ENCODE peak calls at places on chromosomes 2 and 18, in ten cellular contexts. B is stomach, K is adrenal gland, X is uterus, Y is A549, P is Peyer's patch, Z is HepG2, O is tibial nerve, H is K562, S is body of pancreas. M is an unnamed sample.

GRCh38 chr2:224958466-224958857 is 83.8 kb downstream of the DOCK10 start:
- DNase-seq in B (no peak), K (no peak), X (no peak), Y (no peak), P (no peak), Z (no peak), O (no peak), H (no peak), S (no peak), M (no peak)

GRCh38 chr2:23361185-23361584 is 23.8 kb upstream of the KLHL29 start:
- DNase-seq in B (no peak), K (no peak), X (no peak), Y (no peak), P (no peak), Z (no peak), O (no peak), H (no peak), S (no peak), M (no peak)

GRCh38 chr2:47346-48218 is 1.3 kb upstream of the FAM110C start:
- DNase-seq in B (no peak), K (no peak), X (peak), Y (no peak), P (no peak), Z (no peak), O (no peak), H (no peak), S (peak), M (no peak)

GRCh38 chr2:236014408-236015131 is 153.6 kb downstream of the GBX2 start:
- DNase-seq in B (no peak), K (no peak), X (no peak), Y (no peak), P (no peak), Z (no peak), O (no peak), H (no peak), S (no peak), M (no peak)

GRCh38 chr2:79876430-79876829 is 363.6 kb downstream of the CTNNA2 start:
- DNase-seq in B (no peak), K (no peak), X (no peak), Y (no peak), P (no peak), Z (peak), O (no peak), H (no peak), S (peak), M (no peak)

GRCh38 chr2:236136483-236136882 is 31.7 kb downstream of the GBX2 start:
- DNase-seq in B (no peak), K (no peak), X (no peak), Y (no peak), P (no peak), Z (no peak), O (no peak), H (no peak), S (no peak), M (no peak)

GRCh38 chr2:192500550-192501200 is 305.9 kb upstream of the TMEFF2 start:
- DNase-seq in B (no peak), K (no peak), X (no peak), Y (no peak), P (no peak), Z (no peak), O (no peak), H (no peak), S (no peak), M (no peak)

GRCh38 chr2:219559156-219559915 is 12.0 kb downstream of the OBSL1 start:
- DNase-seq in B (no peak), K (no peak), X (no peak), Y (no peak), P (no peak), Z (no peak), O (no peak), H (no peak), S (no peak), M (no peak)

GRCh38 chr2:33136570-33136969 is 189.8 kb downstream of the LTBP1 start:
- DNase-seq in B (no peak), K (no peak), X (no peak), Y (no peak), P (no peak), Z (no peak), O (no peak), H (no peak), S (no peak), M (no peak)

GRCh38 chr2:56184500-56184996 is 758 bp downstream of the CCDC85A start:
- DNase-seq in B (no peak), K (no peak), X (peak), Y (peak), P (no peak), Z (no peak), O (no peak), H (peak), S (peak), M (peak)

GRCh38 chr2:103464831-103465230 is 703.0 kb downstream of the TMEM182 start:
- DNase-seq in B (no peak), K (no peak), X (no peak), Y (no peak), P (no peak), Z (no peak), O (no peak), H (no peak), S (no peak), M (no peak)

GRCh38 chr2:210863283-210863682 is 306.9 kb downstream of the CPS1 start:
- DNase-seq in B (no peak), K (no peak), X (no peak), Y (no peak), P (no peak), Z (no peak), O (no peak), H (no peak), S (no peak), M (no peak)

GRCh38 chr2:137718786-137719185 is 245.5 kb upstream of the HNMT start:
- DNase-seq in B (no peak), K (no peak), X (no peak), Y (no peak), P (no peak), Z (no peak), O (no peak), H (no peak), S (no peak), M (no peak)

GRCh38 chr2:176136375-176137248 is 7.1 kb downstream of the HOXD8 start:
- DNase-seq in B (no peak), K (peak), X (peak), Y (no peak), P (no peak), Z (no peak), O (no peak), H (no peak), S (no peak), M (no peak)

GRCh38 chr18:50694147-50694546 is 125.7 kb downstream of the MRO start:
- DNase-seq in B (no peak), K (no peak), X (no peak), Y (no peak), P (no peak), Z (no peak), O (no peak), H (no peak), S (no peak), M (no peak)

DNA sequence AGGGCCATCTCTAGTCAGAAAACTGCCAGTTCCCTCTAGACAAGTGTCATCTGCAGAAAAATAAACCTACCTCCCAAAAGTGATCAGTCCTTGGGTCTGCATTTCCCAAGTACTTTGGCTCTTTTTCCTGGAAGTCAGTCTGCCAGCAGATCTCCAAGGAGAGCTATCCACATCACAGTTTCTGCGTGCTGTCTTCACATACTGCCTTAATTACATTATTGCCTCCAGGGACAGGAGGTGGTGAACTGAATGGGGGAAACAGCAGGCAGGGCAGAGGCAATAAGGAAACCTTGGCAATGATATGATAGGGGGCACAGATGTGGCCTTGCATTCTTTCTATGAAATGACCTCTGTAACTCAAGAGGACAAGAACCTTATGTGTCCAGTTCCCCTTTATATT is 105.9 kb upstream of the SIX2 start:
- DNase-seq in B (no peak), K (no peak), X (no peak), Y (no peak), P (no peak), Z (no peak), O (no peak), H (no peak), S (no peak), M (peak)
- H3K27ac ChIP-seq in B (no peak), K (no peak), X (no peak), Y (no peak), P (no peak), Z (no peak), O (no peak), H (no peak), S (no peak), M (no peak)

GRCh38 chr2:64839844-64840243 is 149.4 kb upstream of the SLC1A4 start:
- DNase-seq in B (no peak), K (no peak), X (no peak), Y (no peak), P (peak), Z (no peak), O (no peak), H (no peak), S (no peak), M (no peak)
- TF ChIP-seq POLR2A in B (no peak), K (no peak), X (no peak), Y (no peak), P (no peak), Z (no peak), O (no peak), H (no peak), S (no peak), M (no peak)

DNA sequence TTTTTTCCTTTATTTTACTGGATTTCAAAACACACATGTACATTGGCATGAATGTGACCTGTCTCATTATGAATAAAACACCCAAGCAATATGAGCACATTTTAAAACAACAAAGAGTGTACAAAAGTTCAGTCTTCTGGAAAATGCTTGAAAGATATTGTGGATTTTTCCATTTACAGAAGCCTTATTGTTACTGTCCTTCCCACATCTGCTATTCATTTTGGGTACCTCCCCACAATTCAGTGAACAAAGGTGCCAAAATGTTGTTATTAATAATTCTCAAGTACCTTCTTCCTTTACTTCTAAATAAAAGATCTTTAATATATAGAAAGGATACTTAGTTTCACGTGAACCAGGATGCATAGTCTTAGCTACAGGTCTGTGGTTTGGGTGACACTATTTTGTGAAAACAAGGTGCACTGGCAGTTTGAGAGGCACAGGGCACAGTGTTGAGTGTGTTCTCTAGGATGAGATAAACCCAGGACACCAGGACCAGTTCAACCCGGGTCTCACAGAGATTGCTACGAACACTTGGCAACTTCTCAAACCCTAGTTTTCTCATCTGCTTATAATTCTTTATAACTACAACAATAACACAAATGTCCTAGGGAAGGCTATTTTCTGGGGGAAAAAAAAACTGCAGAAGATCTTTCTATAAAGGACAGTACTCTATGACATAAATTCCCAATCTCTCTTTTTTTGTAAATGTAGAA is 84.5 kb upstream of the GALNT5 start:
- DNase-seq in B (no peak), K (no peak), X (no peak), Y (no peak), P (no peak), Z (no peak), O (no peak), H (no peak), S (no peak), M (no peak)
- H3K27ac ChIP-seq in B (peak), K (no peak), X (no peak), Y (peak), P (no peak), Z (no peak), O (peak), H (no peak), S (no peak), M (peak)

GRCh38 chr2:200308001-200308400 is 1.5 kb downstream of the SPATS2L start:
- DNase-seq in B (no peak), K (no peak), X (no peak), Y (no peak), P (no peak), Z (no peak), O (no peak), H (no peak), S (no peak), M (no peak)

GRCh38 chr2:200309296-200309846 is 2.9 kb downstream of the SPATS2L start:
- DNase-seq in B (no peak), K (no peak), X (no peak), Y (no peak), P (no peak), Z (no peak), O (no peak), H (no peak), S (no peak), M (no peak)

GRCh38 chr2:200306719-200306968 is 151 bp downstream of the SPATS2L start:
- DNase-seq in B (no peak), K (no peak), X (no peak), Y (no peak), P (no peak), Z (no peak), O (no peak), H (peak), S (no peak), M (no peak)

GRCh38 chr2:200308421-200309295 is 2.2 kb downstream of the SPATS2L start:
- DNase-seq in B (no peak), K (no peak), X (no peak), Y (no peak), P (no peak), Z (no peak), O (no peak), H (no peak), S (no peak), M (no peak)

GRCh38 chr2:200306969-200307811 is 697 bp downstream of the SPATS2L start:
- DNase-seq in B (peak), K (peak), X (peak), Y (peak), P (peak), Z (no peak), O (peak), H (peak), S (peak), M (no peak)
- TF ChIP-seq POLR2A in B (no peak), K (peak), X (peak), Y (peak), P (peak), Z (peak), O (no peak), H (no peak), S (peak), M (no peak)

GRCh38 chr2:231228974-231229373 is 30.5 kb downstream of the ARMC9 start:
- DNase-seq in B (no peak), K (no peak), X (no peak), Y (no peak), P (no peak), Z (no peak), O (no peak), H (no peak), S (no peak), M (no peak)
- H3K27ac ChIP-seq in B (no peak), K (no peak), X (peak), Y (no peak), P (no peak), Z (peak), O (no peak), H (no peak), S (no peak), M (peak)

DNA sequence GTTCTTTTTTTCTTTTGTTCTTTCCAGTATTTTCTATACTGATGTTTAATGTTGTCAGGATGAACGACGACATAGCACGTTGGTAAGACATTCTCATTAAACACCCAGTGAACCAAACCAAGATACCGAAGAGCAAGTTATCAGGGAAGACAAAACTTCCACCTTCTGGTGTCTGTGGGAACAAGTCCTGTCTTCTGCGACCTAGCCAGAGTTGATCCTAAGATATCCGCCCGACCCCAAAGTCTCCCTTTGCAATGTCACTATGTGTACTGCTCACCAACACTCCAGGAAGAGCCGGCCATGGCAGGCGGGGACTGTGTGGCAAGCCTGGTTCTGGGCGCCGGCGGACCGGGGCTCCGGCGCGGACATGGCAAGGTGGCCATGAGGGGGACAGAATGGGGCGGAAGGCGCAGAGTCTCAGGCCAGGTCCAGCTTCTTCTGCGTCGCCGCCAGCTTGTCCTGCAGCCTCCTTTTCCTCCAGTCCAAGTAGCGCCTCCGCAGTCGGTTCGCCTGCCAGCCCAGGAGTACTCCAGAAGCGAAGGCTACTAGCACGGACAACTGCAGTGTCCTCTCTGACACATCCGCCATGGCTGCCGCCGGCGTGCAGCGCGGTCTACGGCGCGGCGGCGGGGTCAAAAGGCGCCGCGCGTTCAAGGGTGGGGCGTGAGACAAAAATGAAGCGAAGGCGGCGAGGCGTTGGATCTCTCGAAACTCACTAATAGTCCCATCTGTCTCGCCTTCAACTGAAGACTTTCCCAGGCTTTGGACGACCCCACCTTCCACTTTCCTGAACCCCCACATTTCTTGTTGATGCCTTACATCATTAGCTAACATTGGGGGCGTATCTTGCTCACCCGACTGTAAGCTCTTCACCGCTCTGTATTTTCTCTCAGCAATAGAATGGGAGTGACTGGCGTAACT is at the start of gene MTLN:
- DNase-seq in B (peak), K (peak), X (peak), Y (peak), P (peak), Z (peak), O (peak), H (peak), S (peak), M (no peak)
- TF ChIP-seq POLR2A in B (peak), K (peak), X (peak), Y (peak), P (peak), Z (peak), O (peak), H (peak), S (peak), M (peak)

GRCh38 chr18:32437080-32437834 is 33.4 kb downstream of the GAREM1 start:
- DNase-seq in B (no peak), K (no peak), X (no peak), Y (no peak), P (no peak), Z (no peak), O (no peak), H (no peak), S (no peak), M (no peak)
- H3K27ac ChIP-seq in B (no peak), K (no peak), X (peak), Y (no peak), P (no peak), Z (no peak), O (no peak), H (no peak), S (no peak), M (no peak)

GRCh38 chr2:200305797-200306718 is at the start of gene SPATS2L:
- DNase-seq in B (peak), K (peak), X (peak), Y (peak), P (peak), Z (peak), O (peak), H (peak), S (peak), M (peak)
- TF ChIP-seq POLR2A in B (no peak), K (peak), X (no peak), Y (peak), P (no peak), Z (peak), O (peak), H (peak), S (peak), M (no peak)